ENCODE peak calls at places on chromosome 18, in seven cellular contexts. R is GM23248; E is HCT116; O is CD8-positive, alpha-beta T cell; B is GM12878; V is right atrium auricular region; U is neuronal stem cell. W is an unnamed sample.

GRCh38 chr18:13361422-13361821 is 142.9 kb downstream of the LDLRAD4 start:
- DNase-seq in O (no peak), B (no peak), U (no peak), E (no peak), R (no peak), V (no peak), W (no peak)

GRCh38 chr18:33603434-33603833 is 25.4 kb downstream of the ASXL3 start:
- DNase-seq in E (no peak), B (no peak), O (no peak), U (no peak), R (no peak), V (no peak), W (no peak)

GRCh38 chr18:23331091-23331920 is 121.8 kb upstream of the RIOK3 start:
- DNase-seq in V (no peak), R (no peak), E (no peak), U (no peak), O (no peak), B (no peak), W (peak; percentile 88)

GRCh38 chr18:76446321-76446720 is 48.7 kb downstream of the ZNF516 start:
- DNase-seq in E (no peak), V (peak; percentile 56), B (no peak), O (no peak), U (no peak), R (peak; percentile 35), W (no peak)

GRCh38 chr18:13611058-13611615 is 115.2 kb downstream of the FAM210A start:
- DNase-seq in O (peak; percentile 82), U (peak; percentile 24), E (no peak), R (peak; percentile 66), B (no peak), V (peak; percentile 80), W (no peak)

GRCh38 chr18:11801573-11801972 is 49.6 kb upstream of the CHMP1B start:
- DNase-seq in V (no peak), O (no peak), R (no peak), B (no peak), E (no peak), U (no peak), W (no peak)

GRCh38 chr18:48923746-48924580 is 26.8 kb downstream of the SMAD7 start:
- DNase-seq in B (no peak), U (no peak), O (peak; percentile 46), E (no peak), R (peak; percentile 85), V (no peak), W (no peak)

GRCh38 chr18:2780750-2781149 is 66.1 kb upstream of the EMILIN2 start:
- DNase-seq in O (no peak), B (no peak), R (no peak), E (no peak), V (no peak), U (no peak), W (no peak)

GRCh38 chr18:10453885-10454772 is at the start of gene APCDD1:
- DNase-seq in V (peak; percentile 70), R (peak; percentile 55), B (no peak), U (peak; percentile 67), E (no peak), O (no peak), W (peak; percentile 67)

GRCh38 chr18:68417166-68417776 is 297.6 kb downstream of the TMX3 start:
- DNase-seq in R (peak; percentile 51), O (no peak), U (no peak), V (no peak), E (no peak), B (no peak), W (no peak)

GRCh38 chr18:12922266-12922665 is 25.5 kb upstream of the SEH1L start:
- DNase-seq in B (no peak), E (no peak), R (no peak), O (no peak), U (no peak), V (no peak), W (no peak)

GRCh38 chr18:34075963-34076860 is 148.5 kb downstream of the NOL4 start:
- DNase-seq in V (no peak), E (no peak), U (no peak), R (no peak), O (no peak), B (no peak), W (no peak)

GRCh38 chr18:63247506-63248394 is 71.8 kb downstream of the BCL2 start:
- DNase-seq in O (no peak), U (no peak), V (no peak), B (no peak), R (no peak), E (no peak), W (no peak)

GRCh38 chr18:34522627-34523026 is 187.5 kb upstream of the DTNA start:
- DNase-seq in O (no peak), B (no peak), E (no peak), V (no peak), U (no peak), R (no peak), W (no peak)

GRCh38 chr18:58314284-58314683 is 270.3 kb downstream of the NEDD4L start:
- DNase-seq in B (no peak), R (peak; percentile 97), E (peak; percentile 53), V (peak; percentile 90), O (no peak), U (no peak), W (peak; percentile 63)

GRCh38 chr18:39058386-39059000 is 1492.9 kb upstream of the CELF4 start:
- DNase-seq in U (no peak), E (no peak), R (no peak), O (no peak), B (no peak), V (no peak), W (no peak)

GRCh38 chr18:41703744-41704530 is 251.1 kb upstream of the PIK3C3 start:
- DNase-seq in V (no peak), B (no peak), R (peak; percentile 6), E (no peak), U (no peak), O (no peak), W (no peak)

GRCh38 chr18:47550611-47551010 is 299.2 kb upstream of the SKOR2 start:
- DNase-seq in V (no peak), R (no peak), U (no peak), B (no peak), O (no peak), E (no peak), W (no peak)

GRCh38 chr18:47545613-47546012 is 294.2 kb upstream of the SKOR2 start:
- DNase-seq in R (no peak), E (no peak), O (no peak), B (no peak), U (no peak), V (no peak), W (no peak)

GRCh38 chr18:47552783-47553182 is 301.3 kb upstream of the SKOR2 start:
- DNase-seq in E (no peak), V (no peak), O (no peak), U (no peak), B (no peak), R (no peak), W (no peak)

GRCh38 chr18:47549141-47549540 is 297.7 kb upstream of the SKOR2 start:
- DNase-seq in U (no peak), V (no peak), O (no peak), B (no peak), R (no peak), E (no peak), W (no peak)

GRCh38 chr18:47547539-47548202 is 296.2 kb upstream of the SKOR2 start:
- DNase-seq in O (no peak), B (no peak), U (no peak), R (no peak), E (no peak), V (no peak), W (no peak)
- H3K27ac ChIP-seq in O (no peak overlapping the region), B (no peak overlapping the region), U (no peak overlapping the region), R (no peak overlapping the region), E (no peak overlapping the region), V (no peak overlapping the region), W (no peak overlapping the region)

GRCh38 chr18:31042391-31043181 is at the start of gene DSC3:
- DNase-seq in O (no peak), E (no peak), R (no peak), V (no peak), B (no peak), U (peak; percentile 61), W (no peak)

GRCh38 chr18:31039426-31039825 is 3.1 kb downstream of the DSC3 start:
- DNase-seq in O (no peak), U (no peak), B (no peak), R (no peak), E (no peak), V (no peak), W (no peak)

GRCh38 chr18:31040982-31041345 is 1.6 kb downstream of the DSC3 start:
- DNase-seq in U (peak; percentile 51), V (no peak), O (no peak), E (no peak), R (no peak), B (no peak), W (no peak)

GRCh38 chr18:31042068-31042390 is 513 bp downstream of the DSC3 start:
- DNase-seq in R (no peak), B (no peak), O (no peak), U (peak; percentile 24), E (no peak), V (no peak), W (no peak)

GRCh38 chr18:31041346-31042067 is 1.0 kb downstream of the DSC3 start:
- DNase-seq in U (peak; percentile 27), E (no peak), B (no peak), O (no peak), V (no peak), R (no peak), W (no peak)
- H3K4me3 ChIP-seq in U (peak overlapping the region; percentile 84), E (peak overlapping the region; percentile 61), B (no peak overlapping the region), O (no peak overlapping the region), V (peak overlapping the region; percentile 23), R (no peak overlapping the region), W (no peak overlapping the region)

GRCh38 chr18:8808001-8808400 is 102.6 kb downstream of the MTCL1 start:
- DNase-seq in O (no peak), B (no peak), V (no peak), R (no peak), U (no peak), E (no peak), W (no peak)

GRCh38 chr18:8810157-8810556 is 104.8 kb downstream of the MTCL1 start:
- DNase-seq in V (no peak), U (no peak), E (no peak), R (no peak), O (no peak), B (no peak), W (no peak)

GRCh38 chr18:8807502-8807833 is 102.1 kb downstream of the MTCL1 start:
- DNase-seq in E (no peak), U (no peak), O (no peak), V (no peak), B (no peak), R (no peak), W (no peak)

GRCh38 chr18:8811115-8811514 is 105.8 kb downstream of the MTCL1 start:
- DNase-seq in E (no peak), V (no peak), B (no peak), R (no peak), O (no peak), U (no peak), W (no peak)

DNA sequence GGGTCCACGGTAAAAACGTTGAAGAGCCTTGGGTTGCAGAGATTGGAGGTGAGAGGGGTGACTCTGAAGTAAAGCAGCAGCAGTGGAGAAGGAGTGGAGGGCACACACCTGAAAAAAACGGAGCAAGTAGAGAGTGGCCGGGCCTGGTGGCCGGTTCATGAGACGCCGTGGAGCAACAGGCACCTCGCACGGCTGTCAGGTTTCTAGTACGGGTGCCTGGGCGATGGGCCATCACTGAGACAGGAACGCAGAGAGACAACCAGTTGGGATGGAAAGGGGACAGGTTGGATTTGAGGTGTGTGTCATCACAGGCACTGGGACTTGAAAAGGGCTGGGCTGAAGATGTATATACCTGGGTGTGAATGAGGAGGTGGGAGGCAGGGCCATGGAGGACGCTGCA is 104.2 kb downstream of the MTCL1 start:
- DNase-seq in U (no peak), B (no peak), O (no peak), V (no peak), E (no peak), R (no peak), W (no peak)
- H3K27ac ChIP-seq in U (no peak overlapping the region), B (no peak overlapping the region), O (no peak overlapping the region), V (no peak overlapping the region), E (no peak overlapping the region), R (no peak overlapping the region), W (no peak overlapping the region)

GRCh38 chr18:51867767-51868166 is 472.2 kb upstream of the DCC start:
- DNase-seq in R (peak; percentile 43), V (no peak), B (no peak), O (no peak), U (peak; percentile 11), E (no peak), W (no peak)
- H3K4me3 ChIP-seq in R (no peak overlapping the region), V (no peak overlapping the region), B (no peak overlapping the region), O (no peak overlapping the region), U (no peak overlapping the region), E (no peak overlapping the region), W (no peak overlapping the region)